ENCODE peak calls at places on chromosome 2, in nine cellular contexts. V is body of pancreas, M is transverse colon, A is heart left ventricle, Q is HCT116, D is A549, C is esophagus squamous epithelium, X is spleen, E is NB4. R is an unnamed sample.

GRCh38 chr2:236745420-236746210 is 176.0 kb downstream of the ACKR3 start:
- DNase-seq in V (peak), M (no peak), A (no peak), Q (no peak), D (peak), C (no peak), X (no peak), E (no peak), R (no peak)

GRCh38 chr2:237859533-237860272 is at the start of gene RAMP1:
- DNase-seq in V (peak), M (no peak), A (no peak), Q (no peak), D (no peak), C (no peak), X (peak), E (no peak), R (no peak)

GRCh38 chr2:228410051-228410450 is 228.6 kb upstream of the SPHKAP start:
- DNase-seq in V (no peak), M (no peak), A (no peak), Q (no peak), D (no peak), C (no peak), X (no peak), E (no peak), R (no peak)

GRCh38 chr2:28544405-28544914 is 48.6 kb downstream of the PLB1 start:
- DNase-seq in V (no peak), M (peak), A (no peak), Q (no peak), D (no peak), C (no peak), X (no peak), E (no peak), R (peak)

GRCh38 chr2:160228141-160228963 is 28.3 kb upstream of the ITGB6 start:
- DNase-seq in V (no peak), M (no peak), A (no peak), Q (no peak), D (peak), C (no peak), X (no peak), E (no peak), R (no peak)

GRCh38 chr2:215579809-215580208 is 143.9 kb upstream of the FN1 start:
- DNase-seq in V (no peak), M (no peak), A (peak), Q (no peak), D (no peak), C (no peak), X (no peak), E (peak), R (no peak)

GRCh38 chr2:216571909-216572513 is 61.2 kb upstream of the IGFBP2 start:
- DNase-seq in V (no peak), M (no peak), A (no peak), Q (no peak), D (no peak), C (no peak), X (no peak), E (no peak), R (no peak)

GRCh38 chr2:18910843-18911242 is 321.5 kb upstream of the NT5C1B start:
- DNase-seq in V (no peak), M (no peak), A (no peak), Q (peak), D (no peak), C (no peak), X (no peak), E (no peak), R (no peak)

GRCh38 chr2:162333968-162334367 is 10.0 kb upstream of the GCA start:
- DNase-seq in V (peak), M (peak), A (no peak), Q (no peak), D (no peak), C (no peak), X (no peak), E (peak), R (peak)

GRCh38 chr2:19890104-19890503 is 11.7 kb downstream of the TTC32 start:
- DNase-seq in V (no peak), M (no peak), A (no peak), Q (no peak), D (no peak), C (no peak), X (no peak), E (no peak), R (no peak)

GRCh38 chr2:168336786-168337388 is 89.5 kb upstream of the STK39 start:
- DNase-seq in V (peak), M (peak), A (no peak), Q (peak), D (no peak), C (no peak), X (peak), E (peak), R (peak)

GRCh38 chr2:233404227-233404626 is 49.9 kb downstream of the DGKD start:
- DNase-seq in V (peak), M (peak), A (no peak), Q (peak), D (peak), C (no peak), X (peak), E (peak), R (peak)

GRCh38 chr2:222038086-222038802 is 260.6 kb downstream of the PAX3 start:
- DNase-seq in V (no peak), M (no peak), A (no peak), Q (no peak), D (no peak), C (no peak), X (no peak), E (peak), R (no peak)

GRCh38 chr2:233764264-233764663 is 4.2 kb downstream of the UGT1A1 start:
- DNase-seq in V (no peak), M (peak), A (no peak), Q (no peak), D (no peak), C (no peak), X (no peak), E (peak), R (no peak)

GRCh38 chr2:65397122-65397521 is 35.3 kb downstream of the SPRED2 start:
- DNase-seq in V (no peak), M (no peak), A (no peak), Q (no peak), D (no peak), C (no peak), X (no peak), E (peak), R (no peak)

GRCh38 chr2:215002500-215002899 is 135.9 kb downstream of the ABCA12 start:
- DNase-seq in V (peak), M (no peak), A (no peak), Q (peak), D (peak), C (no peak), X (no peak), E (peak), R (peak)

GRCh38 chr2:26711457-26712155 is 19.1 kb downstream of the KCNK3 start:
- DNase-seq in V (peak), M (peak), A (no peak), Q (no peak), D (no peak), C (no peak), X (no peak), E (no peak), R (no peak)

GRCh38 chr2:221204699-221205098 is 367.4 kb downstream of the EPHA4 start:
- DNase-seq in V (no peak), M (no peak), A (no peak), Q (no peak), D (no peak), C (no peak), X (no peak), E (no peak), R (no peak)

GRCh38 chr2:24101992-24102391 is 17.4 kb upstream of the TP53I3 start:
- DNase-seq in V (no peak), M (no peak), A (no peak), Q (no peak), D (no peak), C (no peak), X (no peak), E (no peak), R (no peak)

GRCh38 chr2:20657522-20658235 is 6.8 kb upstream of the HS1BP3 start:
- DNase-seq in V (no peak), M (no peak), A (peak), Q (no peak), D (no peak), C (no peak), X (peak), E (no peak), R (no peak)

GRCh38 chr2:164992818-164993217 is 37.5 kb upstream of the SLC38A11 start:
- DNase-seq in V (peak), M (peak), A (no peak), Q (peak), D (no peak), C (no peak), X (no peak), E (peak), R (peak)

GRCh38 chr2:191571163-191571769 is 106.7 kb upstream of the NABP1 start:
- DNase-seq in V (no peak), M (no peak), A (no peak), Q (peak), D (peak), C (no peak), X (no peak), E (peak), R (peak)

GRCh38 chr2:135586148-135586547 is 54.9 kb downstream of the R3HDM1 start:
- DNase-seq in V (no peak), M (no peak), A (no peak), Q (no peak), D (no peak), C (no peak), X (no peak), E (no peak), R (no peak)

GRCh38 chr2:46082531-46083485 is 214.4 kb upstream of the EPAS1 start:
- DNase-seq in V (no peak), M (peak), A (peak), Q (no peak), D (no peak), C (no peak), X (no peak), E (peak), R (no peak)

GRCh38 chr2:173434729-173435345 is 80.2 kb downstream of the CDCA7 start:
- DNase-seq in V (no peak), M (no peak), A (no peak), Q (no peak), D (no peak), C (no peak), X (no peak), E (no peak), R (no peak)

GRCh38 chr2:24024018-24024417 is 14.1 kb downstream of the MFSD2B start:
- DNase-seq in V (no peak), M (no peak), A (no peak), Q (no peak), D (peak), C (no peak), X (no peak), E (no peak), R (peak)

GRCh38 chr2:32011566-32011960 is 755 bp upstream of the MEMO1 start:
- DNase-seq in V (no peak), M (no peak), A (no peak), Q (no peak), D (no peak), C (no peak), X (peak), E (peak), R (no peak)

DNA sequence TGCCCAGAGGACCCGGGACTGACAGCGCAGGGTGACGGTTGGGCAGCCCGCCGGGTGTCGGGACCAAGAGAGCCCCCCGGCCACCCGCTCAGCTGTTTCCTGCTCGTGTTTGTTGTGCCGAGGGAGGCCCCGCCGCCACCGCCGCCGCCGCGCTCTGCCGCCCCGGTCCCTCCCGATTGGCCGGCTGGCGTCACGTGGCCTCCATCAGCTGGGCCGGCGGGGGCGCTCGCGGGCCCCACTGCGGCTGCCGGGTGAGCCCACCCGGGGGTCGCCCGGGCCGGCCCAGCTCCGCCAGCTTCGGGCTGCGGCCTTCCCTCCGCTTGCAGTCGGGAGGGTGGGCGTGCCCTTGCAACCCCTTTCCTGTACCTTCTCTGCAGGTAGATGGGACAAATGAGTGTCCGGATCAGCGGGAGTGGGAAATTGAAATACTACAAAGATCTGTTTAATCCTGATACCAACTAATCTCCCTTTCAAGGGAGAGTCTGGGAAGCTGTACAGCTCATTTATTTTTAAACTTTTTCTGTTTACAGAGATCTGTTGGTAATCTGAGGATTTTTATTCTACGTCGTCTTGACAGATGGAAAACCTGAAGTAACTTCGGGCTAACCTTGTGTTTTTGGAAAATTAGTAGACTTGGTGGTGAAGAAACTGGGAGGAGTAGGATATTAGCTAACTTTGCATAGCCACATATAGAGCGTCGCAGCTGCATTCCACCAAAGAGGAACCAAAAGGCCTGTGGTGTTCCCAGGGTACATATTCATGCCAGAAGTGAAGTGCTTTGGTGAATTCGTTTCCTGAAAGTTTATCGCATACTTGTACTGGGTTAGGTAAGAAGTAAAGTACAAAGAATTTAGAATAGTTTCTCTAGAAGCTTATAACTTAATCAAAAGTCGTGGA is 1.2 kb downstream of the YPEL5 start:
- DNase-seq in V (peak), M (peak), A (peak), Q (no peak), D (peak), C (no peak), X (peak), E (peak), R (peak)
- TF ChIP-seq POLR2A in V (peak), M (peak), A (peak), Q (no peak), D (no peak), C (no peak), X (no peak), E (no peak), R (peak)

GRCh38 chr2:54573532-54573915 is 117.4 kb downstream of the SPTBN1 start:
- DNase-seq in V (no peak), M (no peak), A (no peak), Q (no peak), D (no peak), C (no peak), X (no peak), E (no peak), R (no peak)

GRCh38 chr2:54574860-54575247 is 118.7 kb downstream of the SPTBN1 start:
- DNase-seq in V (no peak), M (no peak), A (no peak), Q (no peak), D (no peak), C (no peak), X (no peak), E (peak), R (no peak)

GRCh38 chr2:54572636-54573531 is 116.8 kb downstream of the SPTBN1 start:
- DNase-seq in V (no peak), M (no peak), A (peak), Q (no peak), D (no peak), C (no peak), X (no peak), E (no peak), R (no peak)

GRCh38 chr2:54575379-54575888 is 119.3 kb downstream of the SPTBN1 start:
- DNase-seq in V (no peak), M (no peak), A (no peak), Q (no peak), D (no peak), C (no peak), X (no peak), E (peak), R (no peak)

DNA sequence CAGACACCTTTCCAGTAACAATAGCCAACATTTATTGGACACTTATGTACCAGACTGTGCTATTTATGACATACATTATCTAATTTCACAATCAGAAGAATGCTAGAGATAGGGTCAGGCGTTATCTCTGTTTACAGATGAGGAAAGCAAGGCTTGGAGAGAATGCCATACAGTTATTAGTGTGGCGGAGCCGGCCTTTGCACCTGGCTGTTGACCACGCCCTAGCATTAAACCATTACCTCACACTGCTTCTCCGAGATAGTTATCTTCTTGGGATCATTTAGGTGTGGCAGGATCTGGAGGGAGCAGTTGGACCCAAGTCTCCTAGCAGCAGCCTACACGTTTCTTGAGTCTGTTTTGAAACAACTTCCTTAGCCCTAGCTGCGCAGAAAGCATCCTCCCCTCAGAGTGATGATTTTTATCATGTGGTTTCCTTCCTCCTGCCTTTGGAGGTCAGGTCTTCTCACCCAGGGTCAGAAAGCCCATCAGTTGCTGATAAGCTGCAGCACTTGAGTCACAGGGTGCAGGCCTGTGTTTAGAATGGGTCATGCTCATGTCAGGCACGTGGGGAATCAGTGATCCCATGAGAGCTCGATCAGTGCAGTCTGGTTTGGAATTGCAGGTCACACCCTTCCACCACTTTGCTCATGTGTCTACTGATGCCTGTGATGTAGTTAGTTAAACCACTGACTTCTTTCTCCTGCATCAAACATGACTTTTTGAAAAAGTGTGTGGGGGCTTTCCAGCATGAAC is 118.2 kb downstream of the SPTBN1 start:
- DNase-seq in V (no peak), M (peak), A (peak), Q (no peak), D (no peak), C (no peak), X (no peak), E (peak), R (peak)
- TF ChIP-seq POLR2A in V (peak), M (peak), A (no peak), Q (no peak), D (no peak), C (no peak), X (no peak), E (no peak), R (no peak)

DNA sequence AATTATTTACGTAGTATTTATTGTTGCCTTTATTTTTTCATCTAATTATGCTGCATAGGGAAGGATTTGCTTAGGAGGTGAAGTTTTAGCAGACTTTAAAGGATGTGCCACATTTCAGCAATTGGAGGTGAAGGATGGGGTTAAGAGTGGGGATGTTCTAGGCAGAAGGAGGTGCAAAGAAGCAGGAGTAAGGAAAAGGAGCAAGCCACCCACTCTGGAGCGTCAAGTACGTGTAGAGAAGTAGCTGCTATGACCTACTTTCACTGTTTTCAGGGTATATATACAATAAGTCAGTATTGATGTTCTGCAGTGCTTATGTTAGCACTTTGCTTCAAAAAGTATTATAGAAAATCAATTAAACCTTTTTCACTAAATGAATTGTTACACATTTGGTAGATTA is 34.4 kb downstream of the ITGAV start:
- DNase-seq in V (no peak), M (no peak), A (no peak), Q (no peak), D (no peak), C (no peak), X (no peak), E (no peak), R (no peak)
- TF ChIP-seq POLR2A in V (no peak), M (no peak), A (no peak), Q (no peak), D (no peak), C (no peak), X (no peak), E (no peak), R (no peak)

GRCh38 chr2:15355386-15355785 is 205.7 kb downstream of the NBAS start:
- DNase-seq in V (no peak), M (no peak), A (no peak), Q (no peak), D (no peak), C (no peak), X (no peak), E (peak), R (no peak)
- TF ChIP-seq POLR2A in V (no peak), M (no peak), A (no peak), Q (no peak), D (no peak), C (no peak), X (no peak), E (no peak), R (no peak)

GRCh38 chr2:223834431-223834830 is 3.0 kb downstream of the AP1S3 start:
- DNase-seq in V (no peak), M (no peak), A (no peak), Q (no peak), D (no peak), C (no peak), X (no peak), E (no peak), R (no peak)

GRCh38 chr2:223835701-223836532 is 1.5 kb downstream of the AP1S3 start:
- DNase-seq in V (no peak), M (peak), A (no peak), Q (no peak), D (no peak), C (no peak), X (peak), E (peak), R (no peak)

GRCh38 chr2:223841436-223842180 is 4.2 kb upstream of the AP1S3 start:
- DNase-seq in V (no peak), M (no peak), A (no peak), Q (no peak), D (no peak), C (no peak), X (no peak), E (no peak), R (no peak)

DNA sequence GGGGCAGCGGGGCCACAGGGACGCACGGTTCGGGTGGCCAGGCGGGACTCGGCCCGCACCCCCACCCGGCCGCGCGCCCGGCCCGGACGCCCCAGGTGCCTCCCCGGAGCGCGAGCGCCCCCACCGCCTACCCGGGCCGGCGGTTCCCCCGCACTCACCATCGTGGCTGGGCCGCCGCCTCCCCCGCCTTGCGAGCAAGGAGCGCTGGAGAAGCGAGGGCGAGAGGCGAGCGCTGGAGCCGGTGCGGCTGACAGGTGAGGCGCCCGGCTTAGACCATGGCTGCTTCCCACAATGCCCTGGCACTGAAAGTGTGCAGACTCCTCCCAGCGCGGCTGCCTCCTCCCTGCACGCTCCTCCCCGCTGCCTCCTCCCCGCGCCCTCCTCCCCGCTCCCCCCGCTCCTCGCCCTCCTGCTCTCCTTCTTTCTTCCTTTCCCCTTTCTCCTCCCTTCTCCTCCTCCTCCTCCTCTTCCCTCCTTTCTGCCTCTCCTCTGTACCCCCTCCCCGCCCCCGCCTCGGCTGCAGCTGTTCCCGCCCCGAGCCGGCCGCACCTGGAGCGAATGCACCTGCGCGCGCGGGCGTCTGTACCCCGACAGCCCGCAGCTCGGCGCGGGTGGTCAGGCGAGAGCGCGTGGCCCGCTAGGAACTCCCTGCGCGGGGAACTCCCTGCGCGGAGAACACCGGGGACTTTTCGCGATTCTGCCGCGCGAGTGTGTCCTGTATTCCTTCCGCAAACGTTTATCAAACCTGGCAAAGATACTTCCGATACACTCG is at the start of gene AP1S3:
- DNase-seq in V (peak), M (peak), A (peak), Q (peak), D (peak), C (peak), X (peak), E (peak), R (peak)
- TF ChIP-seq POLR2A in V (peak), M (peak), A (no peak), Q (peak), D (peak), C (no peak), X (no peak), E (no peak), R (no peak)

GRCh38 chr2:63588385-63589147 is at the start of the genes MDH1 and WDPCP:
- DNase-seq in V (peak), M (peak), A (peak), Q (peak), D (peak), C (peak), X (peak), E (peak), R (peak)
- TF ChIP-seq POLR2A in V (peak), M (peak), A (peak), Q (peak), D (peak), C (no peak), X (no peak), E (peak), R (peak)

GRCh38 chr2:120012771-120013568 is at the start of gene EPB41L5:
- DNase-seq in V (peak), M (peak), A (peak), Q (peak), D (peak), C (peak), X (peak), E (peak), R (peak)
- TF ChIP-seq POLR2A in V (peak), M (peak), A (peak), Q (peak), D (peak), C (no peak), X (no peak), E (peak), R (no peak)

R was measured in erythroblast.